ENCODE peak calls at places on chromosomes 11 and 22, in five cellular contexts. T is nephron progenitor cell; V is HFFc6; E is AG08396; K is stimulated activated naive B cell treated with anti-CD40 and anti-IgM and Interleukin-4, amounts not matched to agents 10 μg/mL and 1 μg/mL and 100 μg/mL, for 72 hours. M is an unnamed sample.

GRCh38 chr22:19497245-19497644 is 17.5 kb downstream of the CDC45 start:
- DNase-seq in V (peak; percentile 87), E (peak; percentile 84), T (no peak), K (no peak), M (no peak)

GRCh38 chr11:60844870-60845221 is 2.9 kb downstream of the CCDC86 start:
- DNase-seq in K (no peak), T (no peak), V (no peak), E (no peak), M (no peak)

GRCh38 chr11:6611092-6612007 is 666 bp downstream of the TAF10 start:
- DNase-seq in V (no peak), E (no peak), T (no peak), K (no peak), M (peak; percentile 27)

GRCh38 chr11:116782728-116783127 is 5.1 kb downstream of the ZPR1 start:
- DNase-seq in E (no peak), V (peak; percentile 39), T (no peak), K (no peak), M (no peak)

GRCh38 chr11:19907008-19907579 is 194.5 kb downstream of the NAV2 start:
- DNase-seq in E (no peak), K (no peak), T (no peak), V (no peak), M (peak; percentile 65)

GRCh38 chr11:24779791-24780190 is 282.9 kb downstream of the LUZP2 start:
- DNase-seq in T (no peak), E (no peak), K (no peak), V (no peak), M (no peak)

GRCh38 chr11:118633319-118633690 is 25.9 kb downstream of the PHLDB1 start:
- DNase-seq in V (no peak), E (no peak), K (no peak), T (no peak), M (no peak)

GRCh38 chr11:39668640-39669039 is 1790.8 kb downstream of the LRRC4C start:
- DNase-seq in E (no peak), V (no peak), T (no peak), K (no peak), M (no peak)

GRCh38 chr11:79362821-79363220 is 78.0 kb downstream of the TENM4 start:
- DNase-seq in T (no peak), V (no peak), K (no peak), E (no peak), M (no peak)